ENCODE peak calls at places on chromosome 16, in five cellular contexts. One of them, this sample, is unnamed.

GRCh38 chr16:89164436-89164835 is 7.1 kb upstream of the CDH15 start:
- DNase-seq in DND-41: no peak
- DNase-seq in tibial nerve: no peak
- DNase-seq in uterus: no peak
- DNase-seq in iPS DF 6.9: no peak
- DNase-seq in this sample: no peak

GRCh38 chr16:29126057-29126494 is 141.2 kb downstream of the LAT start:
- DNase-seq in DND-41: no peak
- DNase-seq in tibial nerve: no peak
- DNase-seq in uterus: no peak
- DNase-seq in iPS DF 6.9: no peak
- DNase-seq in this sample: peak; percentile 75

GRCh38 chr16:1823821-1824220 is 2.8 kb downstream of the HAGH start:
- DNase-seq in DND-41: peak; percentile 22
- DNase-seq in tibial nerve: no peak
- DNase-seq in uterus: no peak
- DNase-seq in iPS DF 6.9: no peak
- DNase-seq in this sample: no peak

GRCh38 chr16:68737730-68738590 is 868 bp downstream of the CDH1 start:
- DNase-seq in DND-41: no peak
- DNase-seq in tibial nerve: no peak
- DNase-seq in uterus: peak; percentile 17
- DNase-seq in iPS DF 6.9: no peak
- DNase-seq in this sample: no peak

GRCh38 chr16:85430523-85431381 is 182.4 kb upstream of the GSE1 start:
- DNase-seq in DND-41: peak; percentile 4
- DNase-seq in tibial nerve: no peak
- DNase-seq in uterus: no peak
- DNase-seq in iPS DF 6.9: no peak
- DNase-seq in this sample: peak; percentile 71

GRCh38 chr16:72247821-72248253 is 75.9 kb upstream of the PMFBP1 start:
- DNase-seq in DND-41: no peak
- DNase-seq in tibial nerve: no peak
- DNase-seq in uterus: no peak
- DNase-seq in iPS DF 6.9: no peak
- DNase-seq in this sample: no peak

GRCh38 chr16:53913082-53913870 is 209.3 kb downstream of the FTO start:
- DNase-seq in DND-41: peak; percentile 47
- DNase-seq in tibial nerve: no peak
- DNase-seq in uterus: peak; percentile 48
- DNase-seq in iPS DF 6.9: no peak
- DNase-seq in this sample: no peak

GRCh38 chr16:22207715-22208360 is 1.8 kb downstream of the EEF2K start:
- DNase-seq in DND-41: no peak
- DNase-seq in tibial nerve: no peak
- DNase-seq in uterus: no peak
- DNase-seq in iPS DF 6.9: no peak
- DNase-seq in this sample: no peak

GRCh38 chr16:58501242-58502131 is 1.5 kb downstream of the NDRG4 start:
- DNase-seq in DND-41: no peak
- DNase-seq in tibial nerve: no peak
- DNase-seq in uterus: no peak
- DNase-seq in iPS DF 6.9: peak; percentile 60
- DNase-seq in this sample: peak; percentile 70

GRCh38 chr16:9192746-9193145 is 101.3 kb downstream of the HAPSTR1 start:
- DNase-seq in DND-41: no peak
- DNase-seq in tibial nerve: no peak
- DNase-seq in uterus: no peak
- DNase-seq in iPS DF 6.9: no peak
- DNase-seq in this sample: no peak

GRCh38 chr16:73616186-73616585 is 568.3 kb upstream of the ZFHX3 start:
- DNase-seq in DND-41: no peak
- DNase-seq in tibial nerve: no peak
- DNase-seq in uterus: no peak
- DNase-seq in iPS DF 6.9: peak; percentile 50
- DNase-seq in this sample: no peak

GRCh38 chr16:86580063-86580797 is 1.9 kb downstream of the FOXL1 start:
- DNase-seq in DND-41: no peak
- DNase-seq in tibial nerve: no peak
- DNase-seq in uterus: no peak
- DNase-seq in iPS DF 6.9: no peak
- DNase-seq in this sample: no peak

GRCh38 chr16:52366997-52367396 is 179.9 kb downstream of the TOX3 start:
- DNase-seq in DND-41: no peak
- DNase-seq in tibial nerve: no peak
- DNase-seq in uterus: no peak
- DNase-seq in iPS DF 6.9: no peak
- DNase-seq in this sample: no peak

GRCh38 chr16:87558682-87559081 is 43.6 kb upstream of the JPH3 start:
- DNase-seq in DND-41: no peak
- DNase-seq in tibial nerve: no peak
- DNase-seq in uterus: no peak
- DNase-seq in iPS DF 6.9: no peak
- DNase-seq in this sample: no peak

GRCh38 chr16:50627419-50627818 is 53.7 kb downstream of the SNX20 start:
- DNase-seq in DND-41: peak; percentile 13
- DNase-seq in tibial nerve: no peak
- DNase-seq in uterus: peak; percentile 84
- DNase-seq in iPS DF 6.9: no peak
- DNase-seq in this sample: peak; percentile 79

GRCh38 chr16:53859995-53860540 is 156.1 kb downstream of the FTO start:
- DNase-seq in DND-41: no peak
- DNase-seq in tibial nerve: no peak
- DNase-seq in uterus: no peak
- DNase-seq in iPS DF 6.9: no peak
- DNase-seq in this sample: no peak

GRCh38 chr16:50272687-50273381 is 6.5 kb downstream of the ADCY7 start:
- DNase-seq in DND-41: no peak
- DNase-seq in tibial nerve: no peak
- DNase-seq in uterus: no peak
- DNase-seq in iPS DF 6.9: no peak
- DNase-seq in this sample: no peak

GRCh38 chr16:30490210-30490609 is 17.7 kb downstream of the ITGAL start:
- DNase-seq in DND-41: no peak
- DNase-seq in tibial nerve: no peak
- DNase-seq in uterus: no peak
- DNase-seq in iPS DF 6.9: no peak
- DNase-seq in this sample: no peak

GRCh38 chr16:2335286-2335895 is 5.1 kb downstream of the ABCA3 start:
- DNase-seq in DND-41: peak; percentile 39
- DNase-seq in tibial nerve: no peak
- DNase-seq in uterus: no peak
- DNase-seq in iPS DF 6.9: no peak
- DNase-seq in this sample: no peak

GRCh38 chr16:67847064-67847861 is at the start of gene CENPT:
- DNase-seq in DND-41: no peak
- DNase-seq in tibial nerve: peak; percentile 31
- DNase-seq in uterus: no peak
- DNase-seq in iPS DF 6.9: no peak
- DNase-seq in this sample: peak; percentile 88

GRCh38 chr16:30700491-30700890 is 1.5 kb downstream of the SRCAP start:
- DNase-seq in DND-41: no peak
- DNase-seq in tibial nerve: no peak
- DNase-seq in uterus: no peak
- DNase-seq in iPS DF 6.9: no peak
- DNase-seq in this sample: no peak

GRCh38 chr16:57997528-57998265 is 2.8 kb downstream of the ZNF319 start:
- DNase-seq in DND-41: no peak
- DNase-seq in tibial nerve: no peak
- DNase-seq in uterus: no peak
- DNase-seq in iPS DF 6.9: no peak
- DNase-seq in this sample: peak; percentile 64

GRCh38 chr16:88754912-88755744 is 29.9 kb downstream of the PIEZO1 start:
- DNase-seq in DND-41: no peak
- DNase-seq in tibial nerve: no peak
- DNase-seq in uterus: no peak
- DNase-seq in iPS DF 6.9: no peak
- DNase-seq in this sample: no peak

GRCh38 chr16:3949287-3949686 is 68.8 kb upstream of the CREBBP start:
- DNase-seq in DND-41: no peak
- DNase-seq in tibial nerve: no peak
- DNase-seq in uterus: no peak
- DNase-seq in iPS DF 6.9: no peak
- DNase-seq in this sample: no peak

GRCh38 chr16:3951861-3952332 is 71.4 kb upstream of the CREBBP start:
- DNase-seq in DND-41: no peak
- DNase-seq in tibial nerve: no peak
- DNase-seq in uterus: no peak
- DNase-seq in iPS DF 6.9: no peak
- DNase-seq in this sample: no peak

GRCh38 chr16:3949946-3950342 is 69.4 kb upstream of the CREBBP start:
- DNase-seq in DND-41: no peak
- DNase-seq in tibial nerve: no peak
- DNase-seq in uterus: no peak
- DNase-seq in iPS DF 6.9: no peak
- DNase-seq in this sample: no peak

GRCh38 chr16:3952342-3953131 is 72.0 kb upstream of the CREBBP start:
- DNase-seq in DND-41: peak; percentile 20
- DNase-seq in tibial nerve: peak; percentile 89
- DNase-seq in uterus: peak; percentile 64
- DNase-seq in iPS DF 6.9: no peak
- DNase-seq in this sample: peak; percentile 94

GRCh38 chr16:3950343-3951193 is 70.1 kb upstream of the CREBBP start:
- DNase-seq in DND-41: no peak
- DNase-seq in tibial nerve: peak; percentile 87
- DNase-seq in uterus: peak; percentile 86
- DNase-seq in iPS DF 6.9: no peak
- DNase-seq in this sample: peak; percentile 93
- H3K4me3 ChIP-seq in DND-41: no peak overlapping the region
- H3K4me3 ChIP-seq in tibial nerve: no peak overlapping the region
- H3K4me3 ChIP-seq in uterus: peak overlapping the region; percentile 29
- H3K4me3 ChIP-seq in iPS DF 6.9: no peak overlapping the region
- H3K4me3 ChIP-seq in this sample: peak overlapping the region; percentile 28

DNA sequence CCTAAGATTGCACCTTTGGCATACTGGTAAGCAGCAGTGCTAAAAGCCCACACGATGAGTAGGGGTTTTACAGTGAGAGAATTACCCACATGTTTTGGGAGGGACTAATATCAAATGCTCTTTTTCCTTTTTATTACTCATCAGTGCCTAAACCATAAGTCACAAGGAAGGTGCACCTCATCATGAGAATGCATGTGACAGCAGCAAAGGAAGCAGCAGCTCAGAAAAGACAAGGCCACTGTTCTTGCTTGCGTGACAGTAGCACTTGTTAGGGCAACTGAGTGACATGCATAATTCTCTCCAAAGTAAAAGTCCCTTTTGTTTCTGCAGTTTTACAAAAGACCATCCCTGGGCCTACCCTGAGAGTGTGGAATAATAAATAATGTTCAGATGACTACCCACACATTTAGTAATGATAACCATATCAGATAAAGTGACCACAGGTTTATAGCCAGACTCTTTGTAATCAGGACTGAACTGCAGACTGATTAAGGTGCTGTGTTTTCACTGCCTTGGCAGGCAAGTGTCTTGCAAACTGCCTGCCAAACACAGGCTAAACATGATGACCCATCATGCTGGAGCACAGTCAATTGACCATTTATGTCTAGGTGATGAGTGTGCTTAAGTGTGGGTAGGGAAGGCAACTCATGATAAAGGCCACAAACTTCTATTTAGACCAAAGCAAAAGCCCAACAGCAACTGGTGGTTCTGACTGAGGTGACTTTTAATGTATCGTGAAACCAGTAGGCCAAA is 1751.4 kb downstream of the TP53TG3F start:
- DNase-seq in DND-41: no peak
- DNase-seq in tibial nerve: no peak
- DNase-seq in uterus: no peak
- DNase-seq in iPS DF 6.9: no peak
- DNase-seq in this sample: no peak
- H3K4me1 ChIP-seq in DND-41: no peaks in the 10 kb centered on the region
- H3K4me1 ChIP-seq in tibial nerve: no peaks in the 10 kb centered on the region
- H3K4me1 ChIP-seq in uterus: no peaks in the 10 kb centered on the region
- H3K4me1 ChIP-seq in iPS DF 6.9: no peaks in the 10 kb centered on the region
- H3K4me1 ChIP-seq in this sample: no peaks in the 10 kb centered on the region

DNA sequence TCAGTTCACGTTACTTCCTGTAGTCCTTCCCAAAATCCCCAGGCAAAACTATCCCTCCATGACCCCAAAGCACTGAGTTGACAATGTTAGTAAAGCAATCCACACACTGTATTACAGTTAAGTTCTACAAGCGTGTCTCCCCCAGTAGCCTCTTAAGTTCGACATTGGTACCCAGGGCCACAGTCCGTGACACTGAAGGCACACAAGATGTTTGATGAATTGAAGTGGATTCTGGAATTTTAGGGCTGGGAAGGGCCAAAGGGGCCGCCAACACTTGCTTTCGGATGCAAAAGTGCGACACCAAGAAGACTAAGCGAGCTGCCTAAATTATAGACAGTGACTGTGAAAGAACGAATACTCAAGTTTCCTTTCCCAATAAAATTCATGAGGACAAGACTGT is 1.5 kb downstream of the VPS35 start:
- DNase-seq in DND-41: no peak
- DNase-seq in tibial nerve: no peak
- DNase-seq in uterus: no peak
- DNase-seq in iPS DF 6.9: no peak
- DNase-seq in this sample: no peak
- H3K4me3 ChIP-seq in DND-41: peak overlapping the region; percentile 98
- H3K4me3 ChIP-seq in tibial nerve: peak overlapping the region; percentile 74
- H3K4me3 ChIP-seq in uterus: peak overlapping the region; percentile 68
- H3K4me3 ChIP-seq in iPS DF 6.9: no peak overlapping the region
- H3K4me3 ChIP-seq in this sample: peak overlapping the region; percentile 64

GRCh38 chr16:15770512-15770911 is 86.3 kb downstream of the MYH11 start:
- DNase-seq in DND-41: no peak
- DNase-seq in tibial nerve: no peak
- DNase-seq in uterus: no peak
- DNase-seq in iPS DF 6.9: no peak
- DNase-seq in this sample: peak; percentile 57
- H3K4me1 ChIP-seq in DND-41: no peaks in the 10 kb centered on the region
- H3K4me1 ChIP-seq in tibial nerve: no peaks in the 10 kb centered on the region
- H3K4me1 ChIP-seq in uterus: no peaks in the 10 kb centered on the region
- H3K4me1 ChIP-seq in iPS DF 6.9: no peaks in the 10 kb centered on the region
- H3K4me1 ChIP-seq in this sample: peaks cover 4% of the 10 kb centered on the region

DNA sequence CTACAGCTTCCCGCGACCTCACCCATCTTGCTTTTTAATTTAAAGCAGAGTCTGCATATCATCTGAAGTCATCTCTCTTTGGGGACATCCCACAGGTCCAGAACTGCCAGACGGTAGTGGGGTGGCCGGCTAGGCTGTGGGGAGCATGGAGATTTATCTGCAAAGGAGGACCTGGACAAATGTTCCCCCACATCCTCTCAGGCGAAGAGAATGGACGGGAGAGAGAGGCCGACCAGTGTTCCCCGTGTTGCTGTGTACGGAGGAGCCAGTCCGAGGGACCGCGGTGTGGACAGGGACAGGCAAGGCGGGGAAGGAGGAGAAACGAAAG is 663 bp upstream of the MT1M start:
- DNase-seq in DND-41: no peak
- DNase-seq in tibial nerve: no peak
- DNase-seq in uterus: no peak
- DNase-seq in iPS DF 6.9: no peak
- DNase-seq in this sample: no peak
- H3K4me3 ChIP-seq in DND-41: no peak overlapping the region
- H3K4me3 ChIP-seq in tibial nerve: peak overlapping the region; percentile 52
- H3K4me3 ChIP-seq in uterus: peak overlapping the region; percentile 44
- H3K4me3 ChIP-seq in iPS DF 6.9: peak overlapping the region; percentile 7
- H3K4me3 ChIP-seq in this sample: peak overlapping the region; percentile 19